ENCODE peak calls at places on chromosomes 3 and 15, in six cellular contexts. One of them, this sample, is unnamed.
A peak's percentile ranks its signal among the peaks of the same experiment; 100 is the strongest.

GRCh38 chr3:3636815-3637214 is 162.4 kb upstream of the LRRN1 start:
- DNase-seq in A549: no peak
- DNase-seq in cardiac muscle cell: no peak
- DNase-seq in K562: no peak
- DNase-seq in mammary epithelial cell: peak; percentile 78
- DNase-seq in breast epithelium: peak; percentile 88
- DNase-seq in this sample: peak; percentile 91

GRCh38 chr3:97810779-97811390 is 10.9 kb upstream of the CRYBG3 start:
- DNase-seq in A549: no peak
- DNase-seq in cardiac muscle cell: no peak
- DNase-seq in K562: no peak
- DNase-seq in mammary epithelial cell: peak; percentile 49
- DNase-seq in breast epithelium: no peak
- DNase-seq in this sample: peak; percentile 51

GRCh38 chr3:57770121-57770828 is 14.2 kb downstream of the SLMAP start:
- DNase-seq in A549: no peak
- DNase-seq in cardiac muscle cell: no peak
- DNase-seq in K562: no peak
- DNase-seq in mammary epithelial cell: no peak
- DNase-seq in breast epithelium: no peak
- DNase-seq in this sample: no peak

GRCh38 chr15:64746356-64746755 is 29.0 kb downstream of the RBPMS2 start:
- DNase-seq in A549: no peak
- DNase-seq in cardiac muscle cell: no peak
- DNase-seq in K562: no peak
- DNase-seq in mammary epithelial cell: no peak
- DNase-seq in breast epithelium: no peak
- DNase-seq in this sample: no peak

GRCh38 chr3:181880339-181880738 is 168.6 kb downstream of the SOX2 start:
- DNase-seq in A549: no peak
- DNase-seq in cardiac muscle cell: no peak
- DNase-seq in K562: no peak
- DNase-seq in mammary epithelial cell: no peak
- DNase-seq in breast epithelium: no peak
- DNase-seq in this sample: no peak

GRCh38 chr15:64452988-64453688 is 7.2 kb upstream of the ZNF609 start:
- DNase-seq in A549: no peak
- DNase-seq in cardiac muscle cell: no peak
- DNase-seq in K562: no peak
- DNase-seq in mammary epithelial cell: no peak
- DNase-seq in breast epithelium: peak; percentile 56
- DNase-seq in this sample: no peak

GRCh38 chr15:66292261-66293084 is 895 bp upstream of the DIS3L start:
- DNase-seq in A549: no peak
- DNase-seq in cardiac muscle cell: no peak
- DNase-seq in K562: peak; percentile 32
- DNase-seq in mammary epithelial cell: no peak
- DNase-seq in breast epithelium: no peak
- DNase-seq in this sample: no peak

GRCh38 chr15:59590027-59590426 is 21.6 kb upstream of the GCNT3 start:
- DNase-seq in A549: no peak
- DNase-seq in cardiac muscle cell: no peak
- DNase-seq in K562: no peak
- DNase-seq in mammary epithelial cell: no peak
- DNase-seq in breast epithelium: no peak
- DNase-seq in this sample: no peak

GRCh38 chr3:44729384-44729910 is at the start of gene ZNF501:
- DNase-seq in A549: no peak
- DNase-seq in cardiac muscle cell: peak; percentile 93
- DNase-seq in K562: peak; percentile 92
- DNase-seq in mammary epithelial cell: peak; percentile 88
- DNase-seq in breast epithelium: peak; percentile 83
- DNase-seq in this sample: peak; percentile 75

GRCh38 chr3:115615451-115615850 is 7.9 kb upstream of the GAP43 start:
- DNase-seq in A549: no peak
- DNase-seq in cardiac muscle cell: no peak
- DNase-seq in K562: no peak
- DNase-seq in mammary epithelial cell: no peak
- DNase-seq in breast epithelium: no peak
- DNase-seq in this sample: no peak

DNA sequence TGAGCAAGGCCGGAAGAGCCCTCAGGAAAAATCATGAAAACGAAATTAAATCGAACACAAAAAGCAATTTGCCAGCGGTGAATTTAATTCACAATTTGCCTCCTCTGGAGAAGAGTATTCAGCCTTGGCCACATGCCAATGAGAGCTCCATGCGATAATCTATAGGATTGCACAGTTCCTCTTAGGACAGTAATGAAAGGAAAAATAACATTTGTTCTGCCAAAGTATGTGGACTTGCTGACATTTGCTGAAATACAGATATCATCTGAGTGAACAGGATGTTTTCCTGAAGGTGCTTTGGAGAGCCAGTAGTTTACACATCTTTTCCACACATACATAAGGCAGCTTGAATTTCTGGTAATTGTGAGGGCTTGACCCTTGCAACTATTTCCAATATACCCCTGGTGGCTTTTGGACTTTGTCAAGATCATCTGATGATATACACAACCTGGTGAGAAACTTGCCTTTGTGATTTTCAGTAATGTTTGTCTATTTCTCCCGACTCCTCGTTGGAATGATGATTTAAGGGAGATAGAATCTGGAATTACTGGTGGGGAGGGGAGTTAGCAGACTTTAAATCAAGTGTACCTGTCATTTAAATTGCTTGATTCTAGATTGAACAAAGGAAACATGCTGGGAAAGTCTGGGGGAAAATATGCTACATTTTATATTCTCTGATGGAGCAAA is 188.7 kb upstream of the PDZRN3 start:
- DNase-seq in A549: no peak
- DNase-seq in cardiac muscle cell: no peak
- DNase-seq in K562: no peak
- DNase-seq in mammary epithelial cell: peak; percentile 9
- DNase-seq in breast epithelium: peak; percentile 23
- DNase-seq in this sample: peak; percentile 7
- H3K27ac ChIP-seq in A549: no peak overlapping the region
- H3K27ac ChIP-seq in cardiac muscle cell: no peak overlapping the region
- H3K27ac ChIP-seq in K562: no peak overlapping the region
- H3K27ac ChIP-seq in mammary epithelial cell: no peak overlapping the region
- H3K27ac ChIP-seq in breast epithelium: peak overlapping the region; percentile 62
- H3K27ac ChIP-seq in this sample: no peak overlapping the region

DNA sequence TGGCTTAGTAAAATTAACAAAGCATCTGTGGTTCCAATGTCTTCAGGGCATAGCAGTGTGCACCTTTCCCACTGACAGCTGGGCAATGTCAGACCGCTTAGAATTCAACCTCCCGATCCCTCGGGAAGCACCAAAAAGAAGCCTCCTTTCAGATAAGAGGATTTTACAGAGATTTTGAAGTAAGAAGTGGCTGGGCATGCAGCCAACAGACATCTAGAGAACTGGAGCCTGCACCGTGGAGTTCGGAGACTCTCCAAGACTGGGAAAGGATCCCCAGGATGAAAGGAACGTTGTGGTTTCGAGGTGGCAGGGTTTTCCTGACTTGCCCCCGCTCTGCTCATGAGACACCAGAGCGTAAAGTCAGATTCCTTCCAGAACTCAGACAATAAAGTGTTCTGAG is 5.3 kb downstream of the FAM174B start:
- DNase-seq in A549: no peak
- DNase-seq in cardiac muscle cell: peak; percentile 26
- DNase-seq in K562: no peak
- DNase-seq in mammary epithelial cell: no peak
- DNase-seq in breast epithelium: peak; percentile 20
- DNase-seq in this sample: no peak
- H3K4me1 ChIP-seq in A549: no peaks in the 10 kb centered on the region
- H3K4me1 ChIP-seq in cardiac muscle cell: peaks cover 19% of the 10 kb centered on the region
- H3K4me1 ChIP-seq in K562: peaks cover 3% of the 10 kb centered on the region
- H3K4me1 ChIP-seq in mammary epithelial cell: no peaks in the 10 kb centered on the region
- H3K4me1 ChIP-seq in breast epithelium: no peaks in the 10 kb centered on the region
- H3K4me1 ChIP-seq in this sample: no peaks in the 10 kb centered on the region

DNA sequence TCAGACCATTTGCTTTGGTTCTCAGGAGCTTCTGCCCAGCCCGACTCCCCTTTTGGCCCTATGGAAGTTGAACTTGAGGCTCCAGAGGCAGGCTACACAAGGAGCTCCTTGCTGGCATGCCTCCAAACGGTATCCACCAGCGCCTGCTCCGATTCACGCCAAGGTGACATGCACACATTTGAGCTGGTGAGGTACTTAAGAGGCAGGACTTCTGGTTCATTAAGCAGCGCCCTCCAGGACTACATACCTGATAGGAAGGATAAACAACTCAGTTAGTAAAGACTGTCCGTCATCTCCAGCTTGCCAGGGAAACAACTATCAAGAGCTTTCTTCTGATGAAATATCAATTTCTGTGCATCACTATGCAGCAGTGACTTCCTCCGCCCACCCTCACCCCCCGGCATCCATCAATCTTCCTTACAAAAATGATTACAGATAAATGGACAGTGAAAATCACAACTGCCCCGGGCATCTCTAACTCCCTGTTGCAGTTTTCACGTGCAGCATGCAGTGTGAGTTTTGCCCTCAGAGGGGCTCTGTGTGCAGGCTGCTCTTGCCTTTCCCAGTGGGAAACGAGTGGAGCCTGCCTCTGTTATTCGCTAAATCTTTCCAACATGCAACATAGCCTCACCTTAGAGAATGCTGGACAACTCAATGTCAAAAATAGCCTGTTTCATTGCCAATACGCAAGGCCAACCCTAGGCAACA is 122.9 kb downstream of the ARRDC4 start:
- DNase-seq in A549: no peak
- DNase-seq in cardiac muscle cell: peak; percentile 13
- DNase-seq in K562: no peak
- DNase-seq in mammary epithelial cell: no peak
- DNase-seq in breast epithelium: no peak
- DNase-seq in this sample: no peak
- TF ChIP-seq CTCF in A549: no peak
- TF ChIP-seq CTCF in cardiac muscle cell: no peak
- TF ChIP-seq CTCF in K562: no peak
- TF ChIP-seq CTCF in mammary epithelial cell: no peak
- TF ChIP-seq CTCF in breast epithelium: no peak
- TF ChIP-seq CTCF in this sample: peak; percentile 7

GRCh38 chr3:122793568-122794416 is at the start of gene HSPBAP1:
- DNase-seq in A549: peak; percentile 94
- DNase-seq in cardiac muscle cell: peak; percentile 92
- DNase-seq in K562: peak; percentile 82
- DNase-seq in mammary epithelial cell: peak; percentile 92
- DNase-seq in breast epithelium: peak; percentile 92
- DNase-seq in this sample: peak; percentile 90
- H3K27ac ChIP-seq in A549: peak within 1 kb of the TSS; percentile 98
- H3K27ac ChIP-seq in cardiac muscle cell: peak within 1 kb of the TSS; percentile 87
- H3K27ac ChIP-seq in K562: peak within 1 kb of the TSS; percentile 73
- H3K27ac ChIP-seq in mammary epithelial cell: peak within 1 kb of the TSS; percentile 94
- H3K27ac ChIP-seq in breast epithelium: peak within 1 kb of the TSS; percentile 94
- H3K27ac ChIP-seq in this sample: peak within 1 kb of the TSS; percentile 95

GRCh38 chr15:74780523-74780982 is 1.3 kb upstream of the CSK start:
- DNase-seq in A549: no peak
- DNase-seq in cardiac muscle cell: no peak
- DNase-seq in K562: no peak
- DNase-seq in mammary epithelial cell: no peak
- DNase-seq in breast epithelium: no peak
- DNase-seq in this sample: no peak

GRCh38 chr15:74782596-74783071 is 754 bp downstream of the CSK start:
- DNase-seq in A549: no peak
- DNase-seq in cardiac muscle cell: peak; percentile 24
- DNase-seq in K562: no peak
- DNase-seq in mammary epithelial cell: no peak
- DNase-seq in breast epithelium: no peak
- DNase-seq in this sample: no peak

GRCh38 chr15:74780983-74781672 is 752 bp upstream of the CSK start:
- DNase-seq in A549: no peak
- DNase-seq in cardiac muscle cell: peak; percentile 69
- DNase-seq in K562: no peak
- DNase-seq in mammary epithelial cell: peak; percentile 47
- DNase-seq in breast epithelium: no peak
- DNase-seq in this sample: peak; percentile 46

GRCh38 chr15:74783072-74783807 is 1.4 kb downstream of the CSK start:
- DNase-seq in A549: no peak
- DNase-seq in cardiac muscle cell: no peak
- DNase-seq in K562: peak; percentile 52
- DNase-seq in mammary epithelial cell: no peak
- DNase-seq in breast epithelium: no peak
- DNase-seq in this sample: peak; percentile 26

DNA sequence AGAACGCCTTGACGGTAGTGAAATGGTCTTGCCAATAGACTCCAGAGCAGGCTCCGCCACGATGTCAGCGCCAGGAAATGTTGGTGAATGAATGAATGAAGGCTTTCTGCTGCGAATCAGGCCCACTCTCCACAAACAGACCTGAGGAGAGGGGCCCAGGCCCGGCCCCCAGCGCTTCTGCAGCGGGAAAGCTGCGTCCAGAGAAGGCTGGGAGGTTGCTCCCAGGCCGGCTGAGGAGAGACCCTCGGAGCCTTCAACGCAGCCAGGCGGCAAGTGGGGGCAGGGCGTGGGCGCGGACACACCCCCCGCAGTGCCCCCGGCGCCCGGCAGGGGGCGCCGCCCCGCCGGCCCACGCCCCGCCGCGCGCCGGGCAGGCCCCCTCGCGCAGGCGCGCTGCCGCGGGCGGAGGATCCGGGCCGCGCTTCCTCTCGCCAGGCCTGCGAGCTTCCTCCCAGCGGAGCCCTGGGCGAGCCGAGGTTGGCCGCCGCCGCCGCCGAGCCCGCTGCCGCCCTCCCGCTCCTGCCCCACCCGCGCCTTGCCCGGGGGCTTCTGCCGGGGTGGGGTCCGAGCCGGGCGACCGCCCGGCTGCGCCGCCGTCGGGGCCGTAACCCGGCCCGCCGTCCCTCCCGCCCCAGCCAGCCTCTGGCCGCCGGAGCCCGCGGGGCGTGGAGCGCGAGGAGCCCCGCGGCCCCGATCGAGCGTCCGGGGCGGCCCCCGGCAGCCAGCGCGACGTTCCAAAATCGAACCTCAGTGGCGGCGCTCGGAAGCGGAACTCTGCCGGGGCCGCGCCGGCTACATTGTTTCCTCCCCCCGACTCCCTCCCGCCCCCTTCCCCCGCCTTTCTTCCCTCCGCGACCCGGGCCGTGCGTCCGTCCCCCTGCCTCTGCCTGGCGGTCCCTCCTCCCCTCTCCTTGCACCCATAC is at the start of gene CSK:
- DNase-seq in A549: peak; percentile 86
- DNase-seq in cardiac muscle cell: peak; percentile 84
- DNase-seq in K562: peak; percentile 95
- DNase-seq in mammary epithelial cell: peak; percentile 49
- DNase-seq in breast epithelium: no peak
- DNase-seq in this sample: peak; percentile 23
- H3K4me1 ChIP-seq in A549: peaks cover 22% of the 10 kb centered on the region
- H3K4me1 ChIP-seq in cardiac muscle cell: peaks cover 45% of the 10 kb centered on the region
- H3K4me1 ChIP-seq in K562: peaks cover 76% of the 10 kb centered on the region
- H3K4me1 ChIP-seq in mammary epithelial cell: peaks cover 42% of the 10 kb centered on the region
- H3K4me1 ChIP-seq in breast epithelium: peaks cover 9% of the 10 kb centered on the region
- H3K4me1 ChIP-seq in this sample: peaks cover 11% of the 10 kb centered on the region

GRCh38 chr15:100553468-100553867 is 24.7 kb upstream of the CERS3 start:
- DNase-seq in A549: no peak
- DNase-seq in cardiac muscle cell: no peak
- DNase-seq in K562: no peak
- DNase-seq in mammary epithelial cell: no peak
- DNase-seq in breast epithelium: no peak
- DNase-seq in this sample: no peak
- TF ChIP-seq CTCF in A549: no peak
- TF ChIP-seq CTCF in cardiac muscle cell: no peak
- TF ChIP-seq CTCF in K562: no peak
- TF ChIP-seq CTCF in mammary epithelial cell: no peak
- TF ChIP-seq CTCF in breast epithelium: no peak
- TF ChIP-seq CTCF in this sample: no peak